ENCODE peak calls at places on chromosomes 1 and 21, in five cellular contexts. S is neural progenitor cell, P is lower lobe of right lung, L is lung, G is neuronal stem cell. E is an unnamed sample. For H3K36me3 and H3K4me1, the result is how much of the 10 kb centered on the place peaks cover.

GRCh38 chr21:18951291-18952038 is 547.9 kb upstream of the TMPRSS15 start:
- DNase-seq in P (no peak), L (no peak), G (peak), S (peak), E (no peak)

GRCh38 chr1:9182784-9183257 is 51.8 kb upstream of the H6PD start:
- DNase-seq in G (no peak), S (peak), L (no peak), P (no peak), E (no peak)

GRCh38 chr1:212433577-212434462 is 1.1 kb downstream of the NENF start:
- DNase-seq in G (no peak), P (no peak), L (no peak), S (no peak), E (peak)

GRCh38 chr1:68175621-68176398 is 56.5 kb downstream of the WLS start:
- DNase-seq in L (no peak), G (no peak), P (no peak), S (no peak), E (no peak)

GRCh38 chr1:200248541-200248940 is 161.3 kb downstream of the ZNF281 start:
- DNase-seq in G (no peak), S (no peak), L (no peak), P (no peak), E (no peak)

GRCh38 chr1:119948342-119949214 is 52.3 kb upstream of the ADAM30 start:
- DNase-seq in S (peak), G (peak), L (peak), P (peak), E (peak)

GRCh38 chr1:175918364-175918801 is 175.0 kb upstream of the TNR start:
- DNase-seq in S (no peak), P (no peak), G (no peak), L (no peak), E (no peak)

GRCh38 chr1:942411-942821 is 16.6 kb downstream of the NOC2L start:
- DNase-seq in P (no peak), G (no peak), L (no peak), S (peak), E (no peak)

GRCh38 chr1:155889566-155889965 is 21.6 kb downstream of the RIT1 start:
- DNase-seq in G (no peak), L (no peak), S (no peak), P (no peak), E (no peak)

GRCh38 chr1:202547215-202547614 is 163.0 kb downstream of the SYT2 start:
- DNase-seq in G (no peak), P (no peak), L (no peak), S (no peak), E (no peak)

GRCh38 chr21:24895885-24896734 is 711.2 kb downstream of the MRPL39 start:
- DNase-seq in S (peak), G (peak), L (no peak), P (no peak), E (no peak)

GRCh38 chr1:234983554-234983911 is 145.1 kb downstream of the TOMM20 start:
- DNase-seq in G (no peak), S (no peak), P (no peak), L (no peak), E (no peak)

GRCh38 chr1:154318386-154318785 is 2.5 kb upstream of the AQP10 start:
- DNase-seq in L (no peak), G (no peak), S (no peak), P (no peak), E (no peak)

GRCh38 chr1:179197690-179198297 is 31.7 kb downstream of the ABL2 start:
- DNase-seq in S (no peak), G (no peak), P (peak), L (peak), E (no peak)

GRCh38 chr1:54745274-54745673 is 19.0 kb downstream of the PARS2 start:
- DNase-seq in G (no peak), S (no peak), P (no peak), L (no peak), E (no peak)

GRCh38 chr1:202016717-202017384 is 6.5 kb downstream of the ELF3 start:
- DNase-seq in L (no peak), P (no peak), G (no peak), S (no peak), E (no peak)

GRCh38 chr1:244789731-244790130 is 45.7 kb upstream of the COX20 start:
- DNase-seq in P (no peak), S (no peak), L (no peak), G (no peak), E (no peak)

GRCh38 chr1:164748253-164748899 is 189.4 kb downstream of the PBX1 start:
- DNase-seq in L (no peak), S (peak), G (peak), P (no peak), E (peak)

GRCh38 chr1:155867766-155868165 is 8.4 kb downstream of the SYT11 start:
- DNase-seq in S (no peak), G (no peak), P (no peak), L (no peak), E (no peak)

GRCh38 chr1:15767941-15768340 is 9.3 kb downstream of the FBLIM1 start:
- DNase-seq in L (no peak), P (no peak), S (no peak), G (no peak), E (no peak)

GRCh38 chr1:180301135-180301737 is 71.2 kb downstream of the LHX4 start:
- DNase-seq in S (no peak), L (no peak), P (no peak), G (no peak), E (no peak)

GRCh38 chr1:203408485-203409229 is 57.7 kb upstream of the FMOD start:
- DNase-seq in S (no peak), P (peak), L (peak), G (no peak), E (peak)

GRCh38 chr1:245393694-245394093 is 238.9 kb downstream of the KIF26B start:
- DNase-seq in L (no peak), G (no peak), S (no peak), P (no peak), E (no peak)

GRCh38 chr1:237672748-237673147 is 218.0 kb downstream of the ZP4 start:
- DNase-seq in S (peak), L (no peak), P (no peak), G (no peak), E (no peak)

GRCh38 chr1:220786337-220787068 is at the start of gene MTARC1:
- DNase-seq in G (peak), P (peak), L (peak), S (peak), E (peak)

GRCh38 chr21:42674351-42674940 is 21.0 kb downstream of the PDE9A start:
- DNase-seq in P (no peak), S (peak), G (peak), L (no peak), E (peak)

GRCh38 chr1:70090146-70090545 is 115.2 kb downstream of the LRRC40 start:
- DNase-seq in G (no peak), S (no peak), P (no peak), L (no peak), E (no peak)

GRCh38 chr21:43331962-43332458 is 94.9 kb downstream of the SIK1 start:
- DNase-seq in S (no peak), G (no peak), L (no peak), P (peak), E (no peak)

DNA sequence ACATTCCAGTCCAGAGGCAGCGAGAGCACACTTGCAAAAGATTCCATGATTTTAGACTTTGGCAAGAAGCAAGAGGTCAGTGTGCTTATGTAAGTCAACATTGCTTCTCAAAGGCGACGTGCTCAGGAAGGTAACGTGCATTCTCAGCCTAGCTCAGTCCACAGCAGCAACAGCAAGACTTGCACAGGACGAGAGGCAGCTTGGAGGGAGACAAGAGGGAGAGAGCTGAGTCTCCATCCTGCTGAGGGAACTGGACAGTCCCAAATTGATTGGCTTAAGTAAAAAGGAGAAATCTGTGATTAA is 56.5 kb downstream of the PTP4A2 start:
- DNase-seq in S (no peak), G (no peak), L (no peak), P (no peak), E (no peak)
- H3K36me3 ChIP-seq in S (under half), G (under half), L (under half), P (under half), E (under half)

GRCh38 chr1:152251391-152251790 is 27.4 kb upstream of the HRNR start:
- DNase-seq in P (no peak), L (no peak), G (no peak), S (no peak), E (no peak)
- H3K27ac ChIP-seq in P (no peak), L (no peak), G (no peak), S (no peak), E (no peak)

DNA sequence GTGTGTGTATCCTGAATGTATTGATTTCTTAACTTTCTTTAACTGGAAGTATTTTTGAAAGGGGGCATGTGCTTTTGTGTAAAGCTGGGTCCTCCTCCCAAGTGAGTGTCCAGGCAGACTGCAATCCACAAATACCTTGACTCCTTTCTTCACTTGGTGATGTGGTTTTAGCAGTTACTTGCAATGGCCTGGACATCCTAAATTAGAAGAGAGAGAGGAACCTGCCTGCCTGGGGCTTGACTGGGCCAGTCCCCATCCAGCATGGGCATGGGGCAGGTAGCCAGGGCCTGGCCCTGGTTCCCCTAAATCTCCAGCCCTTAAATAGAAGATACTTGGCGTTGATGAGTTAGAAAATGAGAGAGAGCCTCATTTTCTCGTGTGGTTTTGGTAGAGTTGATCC is 159.7 kb downstream of the PGBD5 start:
- DNase-seq in P (no peak), L (no peak), S (no peak), G (no peak), E (peak)
- H3K4me1 ChIP-seq in P (under half), L (under half), S (under half), G (under half), E (under half)

GRCh38 chr1:246897302-246897701 is 34.4 kb downstream of the AHCTF1 start:
- DNase-seq in P (no peak), L (no peak), S (no peak), G (no peak), E (no peak)
- H3K36me3 ChIP-seq in P (half or more), L (under half), S (under half), G (half or more), E (half or more)

GRCh38 chr1:121458291-121459048 is 273.7 kb downstream of the SRGAP2C start:
- DNase-seq in P (no peak), S (no peak), G (no peak), L (no peak), E (no peak)
- H3K27ac ChIP-seq in P (no peak), S (no peak), G (no peak), L (no peak), E (no peak)

GRCh38 chr1:41631971-41632370 is 147.5 kb upstream of the EDN2 start:
- DNase-seq in P (no peak), S (no peak), L (no peak), G (no peak), E (no peak)
- H3K4me1 ChIP-seq in P (under half), S (under half), L (under half), G (under half), E (under half)

GRCh38 chr1:22522221-22522743 is 41.0 kb upstream of the EPHA8 start:
- DNase-seq in S (no peak), L (no peak), P (no peak), G (no peak), E (no peak)

GRCh38 chr1:22517936-22518335 is 45.4 kb upstream of the EPHA8 start:
- DNase-seq in S (no peak), L (no peak), P (no peak), G (no peak), E (no peak)

GRCh38 chr1:22521692-22522091 is 41.6 kb upstream of the EPHA8 start:
- DNase-seq in P (no peak), S (no peak), L (no peak), G (no peak), E (no peak)

GRCh38 chr1:22518379-22518778 is 44.9 kb upstream of the EPHA8 start:
- DNase-seq in S (no peak), G (no peak), P (no peak), L (no peak), E (no peak)

DNA sequence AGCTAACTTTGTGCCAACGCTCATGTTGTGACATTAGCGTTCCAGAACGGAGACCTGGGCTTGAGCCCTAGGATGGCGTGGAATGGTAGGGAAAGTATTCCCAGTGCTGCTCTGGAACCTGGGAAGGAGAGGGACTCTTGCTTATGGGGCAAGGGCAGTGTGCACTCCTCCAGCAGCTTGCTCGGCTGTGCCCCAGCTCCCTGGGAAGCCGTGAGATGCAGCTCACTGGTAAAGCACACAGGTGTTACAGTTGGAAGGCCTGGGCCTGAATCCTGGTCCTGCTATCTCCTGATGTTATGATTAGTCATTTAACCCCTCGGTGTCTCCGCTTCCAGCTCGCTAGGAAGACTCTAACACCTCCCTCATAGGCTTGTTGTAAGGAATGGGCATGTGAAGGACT is 42.4 kb upstream of the EPHA8 start:
- DNase-seq in L (no peak), S (no peak), P (no peak), G (no peak), E (no peak)
- H3K36me3 ChIP-seq in L (half or more), S (under half), P (half or more), G (half or more), E (under half)

GRCh38 chr1:91699339-91699970 is 186.5 kb downstream of the TGFBR3 start:
- DNase-seq in L (no peak), P (no peak), S (no peak), G (no peak), E (no peak)

GRCh38 chr1:91701494-91701869 is 184.5 kb downstream of the TGFBR3 start:
- DNase-seq in L (no peak), G (no peak), P (no peak), S (no peak), E (no peak)

GRCh38 chr1:91697322-91698260 is 188.4 kb downstream of the TGFBR3 start:
- DNase-seq in L (no peak), S (no peak), P (no peak), G (no peak), E (no peak)

GRCh38 chr1:91700771-91701493 is 185.0 kb downstream of the TGFBR3 start:
- DNase-seq in G (no peak), L (no peak), S (no peak), P (no peak), E (no peak)

GRCh38 chr1:91700332-91700731 is 185.6 kb downstream of the TGFBR3 start:
- DNase-seq in S (no peak), P (no peak), L (no peak), G (no peak), E (no peak)
- H3K27ac ChIP-seq in S (no peak), P (no peak), L (no peak), G (no peak), E (no peak)

GRCh38 chr1:226632169-226632884 is 83.8 kb downstream of the STUM start:
- DNase-seq in S (no peak), P (peak), G (no peak), L (no peak), E (no peak)

GRCh38 chr1:226629210-226629895 is 80.8 kb downstream of the STUM start:
- DNase-seq in S (no peak), P (peak), G (no peak), L (no peak), E (peak)

GRCh38 chr1:226629896-226630550 is 81.5 kb downstream of the STUM start:
- DNase-seq in P (peak), S (no peak), L (no peak), G (no peak), E (peak)

GRCh38 chr1:226631229-226632000 is 82.9 kb downstream of the STUM start:
- DNase-seq in G (no peak), S (no peak), L (no peak), P (peak), E (peak)

DNA sequence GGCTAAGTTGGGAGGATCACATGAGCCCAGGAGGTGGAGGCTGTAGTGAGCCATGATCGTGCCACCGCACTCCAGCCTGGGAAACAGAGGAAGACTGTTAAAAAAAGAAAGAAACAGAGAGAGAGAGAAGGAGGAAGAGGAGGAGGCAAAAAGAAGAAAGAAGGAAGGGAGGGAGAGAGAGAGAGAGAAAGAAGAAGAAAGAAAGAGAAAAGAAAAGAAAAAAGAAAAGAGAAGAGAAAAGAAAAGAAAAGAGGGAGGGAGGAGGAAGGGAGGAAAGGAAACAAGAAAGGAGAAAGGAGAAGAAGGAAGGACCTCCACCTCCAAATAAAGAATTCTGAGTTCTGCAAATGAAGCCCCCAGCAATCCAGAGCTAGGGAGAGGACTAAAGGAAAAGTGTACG is 82.0 kb downstream of the STUM start:
- DNase-seq in P (no peak), L (no peak), G (no peak), S (no peak), E (no peak)
- H3K4me1 ChIP-seq in P (under half), L (under half), G (under half), S (under half), E (under half)

E was measured in gastrocnemius medialis.